ENCODE peak calls at places on chromosomes 6 and 20, in five cellular contexts. X is stimulated activated naive CD4-positive, alpha-beta T cell; O is sigmoid colon; Z is stimulated activated CD4-positive, alpha-beta T cell treated with anti-CD3 and anti-CD28 coated beads, Interleukin-2, amount 100 ng/mL, for 24 hours; B is NCI-H2081. S is an unnamed sample.

GRCh38 chr20:21509597-21510331 is 4.1 kb downstream of the NKX2-2 start:
- DNase-seq in Z (no peak), B (no peak), X (no peak), O (no peak), S (no peak)

GRCh38 chr6:151760486-151760885 is 47.0 kb upstream of the ESR1 start:
- DNase-seq in O (no peak), X (no peak), Z (no peak), B (no peak), S (no peak)

GRCh38 chr6:168628732-168629245 is 187.8 kb downstream of the SMOC2 start:
- DNase-seq in B (no peak), O (peak), Z (no peak), X (no peak), S (no peak)

GRCh38 chr6:131367206-131367873 is 205.7 kb upstream of the ARG1 start:
- DNase-seq in X (no peak), B (no peak), Z (no peak), O (no peak), S (no peak)

GRCh38 chr20:51305316-51306052 is 237.0 kb downstream of the NFATC2 start:
- DNase-seq in O (no peak), X (no peak), Z (no peak), B (no peak), S (no peak)

GRCh38 chr6:16722616-16723015 is 38.6 kb downstream of the ATXN1 start:
- DNase-seq in B (no peak), X (no peak), O (no peak), Z (no peak), S (no peak)

GRCh38 chr6:125748534-125749111 is 809 bp upstream of the HEY2 start:
- DNase-seq in Z (peak), O (no peak), B (no peak), X (no peak), S (no peak)

GRCh38 chr20:54633903-54634302 is 158.5 kb downstream of the DOK5 start:
- DNase-seq in X (no peak), Z (no peak), B (no peak), O (no peak), S (no peak)

GRCh38 chr20:49987015-49987867 is 4.5 kb downstream of the SNAI1 start:
- DNase-seq in O (no peak), Z (no peak), X (no peak), B (no peak), S (no peak)

GRCh38 chr6:38671885-38672467 is 31.0 kb downstream of the GLO1 start:
- DNase-seq in B (peak), O (no peak), X (no peak), Z (peak), S (no peak)

GRCh38 chr6:4130357-4130987 is 4.9 kb downstream of the ECI2 start:
- DNase-seq in X (no peak), B (no peak), Z (no peak), O (no peak), S (no peak)

GRCh38 chr6:75296811-75297779 is 12.5 kb upstream of the TMEM30A start:
- DNase-seq in B (peak), Z (no peak), O (no peak), X (no peak), S (no peak)

GRCh38 chr6:79559706-79560105 is 22.5 kb upstream of the LCA5 start:
- DNase-seq in O (no peak), X (no peak), Z (no peak), B (no peak), S (no peak)

GRCh38 chr6:145051661-145052060 is 683.7 kb downstream of the EPM2A start:
- DNase-seq in B (no peak), Z (no peak), X (no peak), O (no peak), S (no peak)

GRCh38 chr6:52361347-52361944 is 505 bp upstream of the PAQR8 start:
- DNase-seq in O (peak), B (no peak), X (peak), Z (peak), S (no peak)

GRCh38 chr20:41800040-41800439 is 181.9 kb upstream of the CHD6 start:
- DNase-seq in X (no peak), B (no peak), O (no peak), Z (no peak), S (no peak)

GRCh38 chr6:136655251-136656014 is 105.2 kb upstream of the MAP7 start:
- DNase-seq in X (no peak), Z (no peak), B (peak), O (no peak), S (no peak)

GRCh38 chr6:3382399-3383279 is 74.2 kb downstream of the SLC22A23 start:
- DNase-seq in B (peak), X (no peak), O (no peak), Z (no peak), S (no peak)

GRCh38 chr6:8562133-8562532 is 126.8 kb upstream of the SLC35B3 start:
- DNase-seq in B (no peak), Z (no peak), O (no peak), X (no peak), S (no peak)

GRCh38 chr20:38278763-38279162 is 18.2 kb upstream of the KIAA1755 start:
- DNase-seq in Z (no peak), O (peak), B (no peak), X (no peak), S (peak)

GRCh38 chr20:2698186-2698817 is 5.7 kb downstream of the EBF4 start:
- DNase-seq in Z (no peak), B (no peak), O (peak), X (no peak), S (no peak)

GRCh38 chr6:150637266-150637665 is 37.6 kb downstream of the PLEKHG1 start:
- DNase-seq in O (no peak), X (no peak), B (no peak), Z (no peak), S (no peak)

GRCh38 chr6:30752164-30752927 is 8.0 kb upstream of the IER3 start:
- DNase-seq in O (peak), X (no peak), B (no peak), Z (no peak), S (peak)

GRCh38 chr6:28683945-28684538 is 158.4 kb downstream of the GPX5 start:
- DNase-seq in B (peak), X (no peak), Z (no peak), O (no peak), S (no peak)

GRCh38 chr6:161199845-161200244 is 74.0 kb downstream of the AGPAT4 start:
- DNase-seq in Z (no peak), O (no peak), X (no peak), B (no peak), S (no peak)

GRCh38 chr6:144415014-144415413 is 129.9 kb downstream of the UTRN start:
- DNase-seq in O (no peak), Z (no peak), B (peak), X (no peak), S (no peak)

GRCh38 chr20:34536798-34537394 is 20.7 kb downstream of the DYNLRB1 start:
- DNase-seq in B (no peak), X (no peak), Z (peak), O (peak), S (peak)

GRCh38 chr6:6741264-6741663 is 152.7 kb downstream of the LY86 start:
- DNase-seq in B (no peak), X (no peak), Z (no peak), O (no peak), S (no peak)

GRCh38 chr20:49482621-49483017 is at the start of gene KCNB1:
- DNase-seq in O (peak), B (no peak), X (peak), Z (peak), S (no peak)

GRCh38 chr6:7991992-7992815 is 72.0 kb downstream of the BLOC1S5 start:
- DNase-seq in Z (no peak), O (peak), B (peak), X (no peak), S (no peak)

GRCh38 chr20:21048841-21049273 is 57.3 kb downstream of the LINC00237 start:
- DNase-seq in X (no peak), O (no peak), B (no peak), Z (peak), S (no peak)

GRCh38 chr20:16007978-16008377 is 565.3 kb downstream of the KIF16B start:
- DNase-seq in B (no peak), Z (no peak), O (no peak), X (no peak), S (no peak)

GRCh38 chr6:154039231-154039842 is at the start of gene OPRM1:
- DNase-seq in Z (peak), B (no peak), X (no peak), O (peak), S (peak)

GRCh38 chr6:44073612-44074382 is 53.5 kb downstream of the MRPL14 start:
- DNase-seq in O (peak), X (no peak), Z (no peak), B (no peak), S (no peak)

GRCh38 chr20:25041813-25042530 is 16.0 kb downstream of the ACSS1 start:
- DNase-seq in O (no peak), B (no peak), Z (no peak), X (no peak), S (no peak)

GRCh38 chr6:30418448-30418847 is 70.9 kb upstream of the HLA-E start:
- DNase-seq in O (no peak), X (no peak), B (no peak), Z (no peak), S (no peak)

GRCh38 chr6:13355043-13355945 is 27.0 kb upstream of the TBC1D7 start:
- DNase-seq in X (no peak), Z (peak), B (no peak), O (no peak), S (no peak)

GRCh38 chr20:8124639-8125038 is 7.4 kb upstream of the PLCB1 start:
- DNase-seq in O (no peak), X (no peak), Z (no peak), B (no peak), S (no peak)